ENCODE peak calls at places on chromosomes 13 and 19, in seven cellular contexts. One of them, this sample, is unnamed.

GRCh38 chr13:91313103-91313502 is 34.4 kb upstream of the MIR17HG start:
- DNase-seq in fibroblast of pulmonary artery: peak
- DNase-seq in bronchial epithelial cell: peak
- DNase-seq in ascending aorta: no peak
- DNase-seq in AG04449: no peak
- DNase-seq in tibial artery: no peak
- DNase-seq in ovary: no peak
- DNase-seq in this sample: peak

GRCh38 chr19:45076851-45077730 is 813 bp upstream of the ZNF296 start:
- DNase-seq in ovary: no peak
- DNase-seq in bronchial epithelial cell: no peak
- DNase-seq in tibial artery: no peak
- DNase-seq in AG04449: no peak
- DNase-seq in fibroblast of pulmonary artery: no peak
- DNase-seq in ascending aorta: no peak
- DNase-seq in this sample: no peak

GRCh38 chr19:20413705-20414104 is 151.9 kb downstream of the ZNF737 start:
- DNase-seq in ovary: no peak
- DNase-seq in tibial artery: no peak
- DNase-seq in AG04449: no peak
- DNase-seq in fibroblast of pulmonary artery: no peak
- DNase-seq in ascending aorta: no peak
- DNase-seq in bronchial epithelial cell: no peak
- DNase-seq in this sample: no peak

GRCh38 chr13:33367931-33368330 is 82.4 kb upstream of the STARD13 start:
- DNase-seq in bronchial epithelial cell: no peak
- DNase-seq in tibial artery: no peak
- DNase-seq in fibroblast of pulmonary artery: no peak
- DNase-seq in AG04449: no peak
- DNase-seq in ascending aorta: no peak
- DNase-seq in ovary: no peak
- DNase-seq in this sample: no peak

GRCh38 chr13:50990540-50991506 is 81.2 kb downstream of the RNASEH2B start:
- DNase-seq in bronchial epithelial cell: no peak
- DNase-seq in ascending aorta: peak
- DNase-seq in tibial artery: no peak
- DNase-seq in AG04449: no peak
- DNase-seq in fibroblast of pulmonary artery: peak
- DNase-seq in ovary: peak
- DNase-seq in this sample: no peak

GRCh38 chr13:111969551-111970135 is 97.3 kb upstream of the SOX1 start:
- DNase-seq in tibial artery: no peak
- DNase-seq in bronchial epithelial cell: no peak
- DNase-seq in ovary: no peak
- DNase-seq in fibroblast of pulmonary artery: no peak
- DNase-seq in ascending aorta: no peak
- DNase-seq in AG04449: no peak
- DNase-seq in this sample: no peak

GRCh38 chr19:18023596-18024212 is 15.7 kb downstream of the ARRDC2 start:
- DNase-seq in ascending aorta: peak
- DNase-seq in ovary: peak
- DNase-seq in bronchial epithelial cell: no peak
- DNase-seq in AG04449: no peak
- DNase-seq in tibial artery: peak
- DNase-seq in fibroblast of pulmonary artery: peak
- DNase-seq in this sample: no peak

GRCh38 chr19:4981681-4981958 is 12.7 kb downstream of the KDM4B start:
- DNase-seq in tibial artery: no peak
- DNase-seq in fibroblast of pulmonary artery: no peak
- DNase-seq in ascending aorta: no peak
- DNase-seq in bronchial epithelial cell: no peak
- DNase-seq in ovary: no peak
- DNase-seq in AG04449: no peak
- DNase-seq in this sample: no peak

GRCh38 chr13:89784161-89784809 is 1563.2 kb upstream of the MIR17HG start:
- DNase-seq in bronchial epithelial cell: no peak
- DNase-seq in ascending aorta: no peak
- DNase-seq in tibial artery: peak
- DNase-seq in AG04449: no peak
- DNase-seq in fibroblast of pulmonary artery: no peak
- DNase-seq in ovary: no peak
- DNase-seq in this sample: no peak

GRCh38 chr13:80469841-80470378 is 129.0 kb upstream of the SPRY2 start:
- DNase-seq in tibial artery: peak
- DNase-seq in ascending aorta: peak
- DNase-seq in ovary: no peak
- DNase-seq in AG04449: no peak
- DNase-seq in bronchial epithelial cell: peak
- DNase-seq in fibroblast of pulmonary artery: peak
- DNase-seq in this sample: no peak

GRCh38 chr13:75995966-75996365 is 359.8 kb downstream of the LMO7 start:
- DNase-seq in AG04449: no peak
- DNase-seq in tibial artery: no peak
- DNase-seq in bronchial epithelial cell: peak
- DNase-seq in fibroblast of pulmonary artery: no peak
- DNase-seq in ovary: no peak
- DNase-seq in ascending aorta: no peak
- DNase-seq in this sample: no peak

GRCh38 chr13:42819712-42820111 is 38.3 kb downstream of the FAM216B start:
- DNase-seq in ascending aorta: no peak
- DNase-seq in ovary: no peak
- DNase-seq in bronchial epithelial cell: no peak
- DNase-seq in fibroblast of pulmonary artery: peak
- DNase-seq in AG04449: no peak
- DNase-seq in tibial artery: no peak
- DNase-seq in this sample: no peak

GRCh38 chr13:113291997-113292862 is 4.8 kb upstream of the LAMP1 start:
- DNase-seq in tibial artery: no peak
- DNase-seq in fibroblast of pulmonary artery: no peak
- DNase-seq in bronchial epithelial cell: no peak
- DNase-seq in AG04449: no peak
- DNase-seq in ascending aorta: no peak
- DNase-seq in ovary: no peak
- DNase-seq in this sample: no peak

GRCh38 chr13:75724742-75725504 is 88.8 kb downstream of the LMO7 start:
- DNase-seq in ascending aorta: no peak
- DNase-seq in bronchial epithelial cell: peak
- DNase-seq in ovary: no peak
- DNase-seq in AG04449: no peak
- DNase-seq in fibroblast of pulmonary artery: no peak
- DNase-seq in tibial artery: no peak
- DNase-seq in this sample: no peak

GRCh38 chr19:43506629-43507028 is 2.1 kb upstream of the PHLDB3 start:
- DNase-seq in AG04449: no peak
- DNase-seq in fibroblast of pulmonary artery: no peak
- DNase-seq in tibial artery: no peak
- DNase-seq in ovary: no peak
- DNase-seq in bronchial epithelial cell: no peak
- DNase-seq in ascending aorta: no peak
- DNase-seq in this sample: no peak

GRCh38 chr19:30119180-30119920 is 177.3 kb downstream of the URI1 start:
- DNase-seq in bronchial epithelial cell: no peak
- DNase-seq in tibial artery: no peak
- DNase-seq in AG04449: no peak
- DNase-seq in fibroblast of pulmonary artery: no peak
- DNase-seq in ovary: no peak
- DNase-seq in ascending aorta: no peak
- DNase-seq in this sample: no peak

GRCh38 chr19:4977299-4978174 is 8.6 kb downstream of the KDM4B start:
- DNase-seq in ascending aorta: no peak
- DNase-seq in bronchial epithelial cell: peak
- DNase-seq in ovary: peak
- DNase-seq in tibial artery: no peak
- DNase-seq in fibroblast of pulmonary artery: peak
- DNase-seq in AG04449: peak
- DNase-seq in this sample: no peak

GRCh38 chr13:46721054-46721453 is 75.9 kb downstream of the ESD start:
- DNase-seq in ovary: peak
- DNase-seq in bronchial epithelial cell: peak
- DNase-seq in fibroblast of pulmonary artery: peak
- DNase-seq in tibial artery: no peak
- DNase-seq in ascending aorta: peak
- DNase-seq in AG04449: no peak
- DNase-seq in this sample: no peak

GRCh38 chr13:49546559-49546958 is 38.8 kb downstream of the RCBTB1 start:
- DNase-seq in AG04449: no peak
- DNase-seq in ovary: no peak
- DNase-seq in ascending aorta: no peak
- DNase-seq in tibial artery: no peak
- DNase-seq in fibroblast of pulmonary artery: no peak
- DNase-seq in bronchial epithelial cell: no peak
- DNase-seq in this sample: no peak

GRCh38 chr19:56637976-56638555 is 4.9 kb upstream of the SMIM17 start:
- DNase-seq in fibroblast of pulmonary artery: peak
- DNase-seq in AG04449: peak
- DNase-seq in ascending aorta: peak
- DNase-seq in tibial artery: no peak
- DNase-seq in bronchial epithelial cell: peak
- DNase-seq in ovary: peak
- DNase-seq in this sample: no peak

GRCh38 chr13:100594255-100594654 is 5.7 kb upstream of the GGACT start:
- DNase-seq in fibroblast of pulmonary artery: no peak
- DNase-seq in ovary: no peak
- DNase-seq in ascending aorta: no peak
- DNase-seq in bronchial epithelial cell: no peak
- DNase-seq in AG04449: no peak
- DNase-seq in tibial artery: no peak
- DNase-seq in this sample: no peak

GRCh38 chr19:29079331-29079730 is 133.6 kb downstream of the UQCRFS1 start:
- DNase-seq in AG04449: no peak
- DNase-seq in ascending aorta: peak
- DNase-seq in bronchial epithelial cell: no peak
- DNase-seq in tibial artery: no peak
- DNase-seq in fibroblast of pulmonary artery: no peak
- DNase-seq in ovary: no peak
- DNase-seq in this sample: no peak

GRCh38 chr13:22256111-22256639 is 585.3 kb downstream of the FGF9 start:
- DNase-seq in ascending aorta: no peak
- DNase-seq in fibroblast of pulmonary artery: no peak
- DNase-seq in tibial artery: no peak
- DNase-seq in ovary: no peak
- DNase-seq in AG04449: no peak
- DNase-seq in bronchial epithelial cell: no peak
- DNase-seq in this sample: no peak

GRCh38 chr13:71786815-71787214 is 80.2 kb downstream of the DACH1 start:
- DNase-seq in fibroblast of pulmonary artery: no peak
- DNase-seq in ascending aorta: no peak
- DNase-seq in tibial artery: no peak
- DNase-seq in bronchial epithelial cell: no peak
- DNase-seq in ovary: no peak
- DNase-seq in AG04449: no peak
- DNase-seq in this sample: no peak

DNA sequence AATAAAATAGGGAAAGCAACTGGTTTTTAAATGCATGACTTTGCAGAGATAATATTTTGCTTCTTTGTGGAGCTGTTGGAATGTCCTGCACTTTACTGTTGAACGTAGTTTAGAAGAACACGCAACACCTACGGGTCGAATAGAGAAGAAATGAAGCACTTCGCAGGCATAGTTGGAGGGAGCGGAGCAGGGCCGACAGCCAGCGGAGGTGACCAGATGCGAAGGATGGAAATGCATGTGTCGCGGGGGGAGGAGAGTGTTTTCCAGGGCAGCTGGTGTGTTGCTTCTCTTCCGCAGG is 846 bp downstream of the CEBPG start:
- DNase-seq in AG04449: no peak
- DNase-seq in ovary: no peak
- DNase-seq in fibroblast of pulmonary artery: no peak
- DNase-seq in ascending aorta: no peak
- DNase-seq in bronchial epithelial cell: peak
- DNase-seq in tibial artery: no peak
- DNase-seq in this sample: no peak
- TF ChIP-seq CTCF in AG04449: no peak
- TF ChIP-seq CTCF in ovary: no peak
- TF ChIP-seq CTCF in fibroblast of pulmonary artery: no peak
- TF ChIP-seq CTCF in ascending aorta: no peak
- TF ChIP-seq CTCF in bronchial epithelial cell: no peak
- TF ChIP-seq CTCF in tibial artery: no peak
- TF ChIP-seq CTCF in this sample: no peak

GRCh38 chr13:24272452-24273161 is 36.8 kb upstream of the C1QTNF9 start:
- DNase-seq in fibroblast of pulmonary artery: no peak
- DNase-seq in ascending aorta: no peak
- DNase-seq in bronchial epithelial cell: peak
- DNase-seq in AG04449: no peak
- DNase-seq in ovary: peak
- DNase-seq in tibial artery: no peak
- DNase-seq in this sample: no peak
- H3K4me3 ChIP-seq in fibroblast of pulmonary artery: peak
- H3K4me3 ChIP-seq in ascending aorta: peak
- H3K4me3 ChIP-seq in bronchial epithelial cell: no peak
- H3K4me3 ChIP-seq in AG04449: no peak
- H3K4me3 ChIP-seq in ovary: peak
- H3K4me3 ChIP-seq in tibial artery: peak
- H3K4me3 ChIP-seq in this sample: peak

DNA sequence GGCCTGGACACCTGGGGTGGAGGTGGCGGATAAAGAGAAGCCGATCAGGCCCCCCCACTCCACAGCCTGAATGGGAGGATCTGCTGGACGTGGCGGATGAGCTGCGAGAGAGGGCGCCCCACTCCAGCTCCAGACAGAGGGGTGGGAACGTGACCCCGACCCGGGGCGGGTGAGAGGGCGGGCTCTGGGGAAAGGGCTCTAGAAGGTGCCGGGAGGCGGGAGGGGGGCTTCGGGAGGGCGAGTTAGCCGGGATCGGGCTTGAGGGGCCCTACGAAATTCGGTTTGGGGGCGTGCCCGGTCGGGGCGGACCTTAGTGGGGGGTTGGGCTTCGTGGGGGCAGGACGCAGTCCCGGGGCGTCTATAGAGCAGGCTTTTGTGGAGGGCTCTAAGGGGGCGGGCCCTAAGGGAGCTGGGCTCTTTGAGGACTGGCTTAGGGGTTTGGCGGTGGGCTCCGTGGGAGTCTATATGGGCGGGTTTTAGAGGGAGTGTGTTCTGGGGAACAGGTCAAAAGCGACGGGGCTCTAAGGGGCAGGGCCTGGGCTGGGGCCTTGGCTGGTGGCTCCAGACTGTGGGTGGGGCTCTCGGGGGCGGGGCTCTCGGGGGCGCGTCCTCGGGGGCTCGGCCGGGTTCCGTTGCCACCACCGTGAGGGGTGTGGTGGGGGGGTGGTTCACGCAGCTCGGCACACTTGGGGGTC is 4.1 kb upstream of the NANOS3 start:
- DNase-seq in ovary: peak
- DNase-seq in bronchial epithelial cell: no peak
- DNase-seq in tibial artery: no peak
- DNase-seq in AG04449: no peak
- DNase-seq in ascending aorta: no peak
- DNase-seq in fibroblast of pulmonary artery: no peak
- DNase-seq in this sample: no peak
- TF ChIP-seq CTCF in ovary: no peak
- TF ChIP-seq CTCF in bronchial epithelial cell: peak
- TF ChIP-seq CTCF in tibial artery: no peak
- TF ChIP-seq CTCF in AG04449: no peak
- TF ChIP-seq CTCF in ascending aorta: peak
- TF ChIP-seq CTCF in fibroblast of pulmonary artery: no peak
- TF ChIP-seq CTCF in this sample: peak

DNA sequence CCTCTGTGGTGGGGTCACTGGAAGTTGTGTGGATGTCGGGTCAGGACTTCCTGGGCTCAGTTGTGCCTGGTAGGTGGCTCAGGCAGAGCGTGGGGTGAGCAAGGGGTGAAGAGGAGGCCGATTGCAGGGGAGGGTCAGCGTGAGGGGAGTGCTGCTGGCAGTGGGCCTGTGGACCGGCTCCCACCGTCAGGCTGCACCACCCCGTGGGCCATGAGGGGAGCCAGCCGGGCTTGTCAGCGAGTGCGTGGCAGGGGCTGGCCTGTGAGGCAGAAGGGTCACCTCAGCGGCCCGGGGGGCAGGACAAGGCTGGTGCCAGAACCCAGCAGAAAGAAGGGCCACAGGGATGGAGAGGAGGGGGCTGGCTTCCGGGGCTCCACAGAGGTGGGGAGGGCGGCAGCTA is 13.3 kb downstream of the RAB8A start:
- DNase-seq in bronchial epithelial cell: no peak
- DNase-seq in AG04449: no peak
- DNase-seq in ovary: no peak
- DNase-seq in fibroblast of pulmonary artery: no peak
- DNase-seq in tibial artery: no peak
- DNase-seq in ascending aorta: no peak
- DNase-seq in this sample: no peak
- H3K4me3 ChIP-seq in bronchial epithelial cell: no peak
- H3K4me3 ChIP-seq in AG04449: no peak
- H3K4me3 ChIP-seq in ovary: no peak
- H3K4me3 ChIP-seq in fibroblast of pulmonary artery: no peak
- H3K4me3 ChIP-seq in tibial artery: no peak
- H3K4me3 ChIP-seq in ascending aorta: no peak
- H3K4me3 ChIP-seq in this sample: no peak

This sample was measured in GM12864.